ENCODE peak calls at places on chromosomes 12 and 14, in four cellular contexts. S is HepG2, K is AG04450, E is heart right ventricle. O is an unnamed sample.

GRCh38 chr12:112112423-112113132 is 4.0 kb upstream of the NAA25 start:
- DNase-seq in S (no peak), K (no peak), E (no peak), O (no peak)

GRCh38 chr14:105153331-105153731 is 15.2 kb downstream of the JAG2 start:
- DNase-seq in S (no peak), K (no peak), E (peak; percentile 77), O (no peak)

GRCh38 chr14:100862277-100862676 is 36.4 kb downstream of the MEG3 start:
- DNase-seq in S (no peak), K (no peak), E (no peak), O (no peak)

GRCh38 chr14:53391631-53392030 is 238.5 kb upstream of the DDHD1 start:
- DNase-seq in S (no peak), K (peak; percentile 43), E (no peak), O (no peak)

GRCh38 chr12:45713108-45713507 is 16.4 kb upstream of the ARID2 start:
- DNase-seq in S (no peak), K (no peak), E (no peak), O (no peak)

GRCh38 chr12:119179335-119180021 is 747 bp downstream of the HSPB8 start:
- DNase-seq in S (peak; percentile 67), K (no peak), E (peak; percentile 66), O (no peak)

GRCh38 chr12:128959931-128960330 is 106.7 kb downstream of the GLT1D1 start:
- DNase-seq in S (no peak), K (no peak), E (no peak), O (no peak)

GRCh38 chr12:50515587-50515986 is 10.8 kb downstream of the DIP2B start:
- DNase-seq in S (no peak), K (no peak), E (no peak), O (no peak)

GRCh38 chr12:6167327-6168280 is 32.6 kb upstream of the CD9 start:
- DNase-seq in S (peak; percentile 30), K (peak; percentile 78), E (peak; percentile 80), O (peak; percentile 26)

GRCh38 chr14:35406811-35407630 is 2.5 kb upstream of the NFKBIA start:
- DNase-seq in S (peak; percentile 87), K (no peak), E (peak; percentile 51), O (no peak)

GRCh38 chr14:105198588-105198987 is 17.5 kb upstream of the NUDT14 start:
- DNase-seq in S (no peak), K (no peak), E (no peak), O (no peak)

GRCh38 chr12:83432176-83432719 is 745.5 kb downstream of the TMTC2 start:
- DNase-seq in S (no peak), K (no peak), E (no peak), O (no peak)

GRCh38 chr14:103346286-103346685 is 12.2 kb downstream of the EIF5 start:
- DNase-seq in S (no peak), K (no peak), E (no peak), O (no peak)

GRCh38 chr14:77542349-77543239 is 44.0 kb upstream of the ISM2 start:
- DNase-seq in S (no peak), K (no peak), E (no peak), O (no peak)

GRCh38 chr12:904010-904414 is 45.5 kb downstream of the RAD52 start:
- DNase-seq in S (no peak), K (no peak), E (no peak), O (no peak)

GRCh38 chr14:74867673-74868072 is 8.3 kb downstream of the PROX2 start:
- DNase-seq in S (no peak), K (no peak), E (peak; percentile 20), O (peak; percentile 10)

GRCh38 chr12:104729091-104729490 is 229.0 kb downstream of the SLC41A2 start:
- DNase-seq in S (no peak), K (no peak), E (no peak), O (no peak)

GRCh38 chr12:67593041-67593870 is 55.3 kb upstream of the DYRK2 start:
- DNase-seq in S (no peak), K (no peak), E (no peak), O (no peak)

GRCh38 chr14:102491786-102492522 is 17.6 kb downstream of the ANKRD9 start:
- DNase-seq in S (no peak), K (no peak), E (no peak), O (no peak)

GRCh38 chr12:31728289-31728916 is 418 bp downstream of the AMN1 start:
- DNase-seq in S (no peak), K (no peak), E (peak; percentile 42), O (no peak)

GRCh38 chr12:27001663-27002062 is 12.5 kb downstream of the TM7SF3 start:
- DNase-seq in S (no peak), K (no peak), E (no peak), O (no peak)

GRCh38 chr12:23640754-23641153 is 308.7 kb downstream of the SOX5 start:
- DNase-seq in S (no peak), K (no peak), E (no peak), O (no peak)

GRCh38 chr14:77682158-77682553 is 25.7 kb downstream of the ALKBH1 start:
- DNase-seq in S (peak; percentile 27), K (no peak), E (no peak), O (no peak)

GRCh38 chr14:92253381-92253894 is 69.5 kb upstream of the SLC24A4 start:
- DNase-seq in S (no peak), K (no peak), E (no peak), O (no peak)

GRCh38 chr12:53255993-53256392 is 12.1 kb upstream of the ESPL1 start:
- DNase-seq in S (no peak), K (no peak), E (no peak), O (no peak)

GRCh38 chr12:58424735-58425379 is 483.5 kb downstream of the ATP23 start:
- DNase-seq in S (no peak), K (no peak), E (no peak), O (no peak)
- H3K27ac ChIP-seq in S (no peak overlapping the region), K (no peak overlapping the region), E (no peak overlapping the region), O (no peak overlapping the region)

GRCh38 chr14:56119221-56119967 is 1.2 kb downstream of the PELI2 start:
- DNase-seq in S (no peak), K (no peak), E (peak; percentile 31), O (no peak)
- H3K27ac ChIP-seq in S (no peak overlapping the region), K (peak overlapping the region; percentile 49), E (peak overlapping the region; percentile 88), O (peak overlapping the region; percentile 77)

GRCh38 chr12:52146822-52147366 is 44.9 kb downstream of the KRT80 start:
- DNase-seq in S (no peak), K (no peak), E (no peak), O (no peak)

GRCh38 chr12:52144512-52145227 is 47.1 kb downstream of the KRT80 start:
- DNase-seq in S (no peak), K (no peak), E (no peak), O (no peak)

GRCh38 chr12:52147367-52147972 is 44.3 kb downstream of the KRT80 start:
- DNase-seq in S (peak; percentile 67), K (peak; percentile 96), E (peak; percentile 88), O (no peak)

GRCh38 chr12:52145228-52145940 is 46.4 kb downstream of the KRT80 start:
- DNase-seq in S (no peak), K (no peak), E (no peak), O (no peak)

GRCh38 chr12:52145941-52146821 is 45.6 kb downstream of the KRT80 start:
- DNase-seq in S (no peak), K (no peak), E (no peak), O (no peak)
- H3K27ac ChIP-seq in S (no peak overlapping the region), K (peak overlapping the region; percentile 98), E (peak overlapping the region; percentile 75), O (no peak overlapping the region)

GRCh38 chr12:95972832-95973465 is 23.2 kb downstream of the HAL start:
- DNase-seq in S (no peak), K (no peak), E (no peak), O (no peak)

GRCh38 chr12:95970905-95971304 is 25.2 kb downstream of the HAL start:
- DNase-seq in S (no peak), K (no peak), E (no peak), O (no peak)

GRCh38 chr12:95963104-95963503 is 20.0 kb downstream of the AMDHD1 start:
- DNase-seq in S (no peak), K (no peak), E (no peak), O (no peak)

GRCh38 chr12:95966287-95966870 is 23.2 kb downstream of the AMDHD1 start:
- DNase-seq in S (peak; percentile 87), K (no peak), E (no peak), O (no peak)

GRCh38 chr12:95967301-95967700 is 24.2 kb downstream of the AMDHD1 start:
- DNase-seq in S (no peak), K (no peak), E (no peak), O (no peak)
- H3K27ac ChIP-seq in S (peak overlapping the region; percentile 85), K (no peak overlapping the region), E (no peak overlapping the region), O (no peak overlapping the region)

DNA sequence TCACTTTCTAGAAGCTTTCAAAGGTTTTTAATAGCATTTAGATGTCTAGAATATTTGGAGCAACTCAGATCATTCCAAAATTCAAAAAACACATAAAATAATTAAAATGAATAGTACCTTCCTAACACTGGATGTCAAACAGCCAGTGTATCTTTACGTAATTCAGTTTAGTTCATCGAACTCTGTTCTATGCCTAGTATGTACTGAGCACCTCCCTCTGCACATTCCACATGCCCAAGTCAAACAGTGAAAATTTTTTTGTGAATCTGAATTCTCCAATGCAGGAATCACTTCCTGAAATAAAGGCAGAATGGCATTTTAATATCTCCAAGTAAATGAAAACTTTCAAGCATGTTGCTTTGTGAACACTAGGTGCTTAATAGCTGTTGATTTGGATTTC is 192.3 kb downstream of the C12orf42 start:
- DNase-seq in S (no peak), K (no peak), E (no peak), O (no peak)
- H3K27ac ChIP-seq in S (no peak overlapping the region), K (no peak overlapping the region), E (no peak overlapping the region), O (no peak overlapping the region)